ENCODE peak calls at places on chromosome 2, in five cellular contexts. One of them, this sample, is unnamed.

GRCh38 chr2:20599001-20599600 is 51.8 kb downstream of the HS1BP3 start:
- DNase-seq in A549: no peak
- DNase-seq in HepG2: no peak
- DNase-seq in endothelial cell of umbilical vein: peak
- DNase-seq in NB4: no peak
- DNase-seq in this sample: no peak

GRCh38 chr2:99708231-99708630 is 218.4 kb upstream of the REV1 start:
- DNase-seq in NB4: no peak
- DNase-seq in endothelial cell of umbilical vein: no peak
- DNase-seq in HepG2: no peak
- DNase-seq in A549: no peak
- DNase-seq in this sample: no peak

GRCh38 chr2:168330624-168331423 is 83.4 kb upstream of the STK39 start:
- DNase-seq in endothelial cell of umbilical vein: no peak
- DNase-seq in NB4: no peak
- DNase-seq in HepG2: no peak
- DNase-seq in A549: no peak
- DNase-seq in this sample: no peak

GRCh38 chr2:157076526-157077161 is 180.9 kb upstream of the GALNT5 start:
- DNase-seq in NB4: no peak
- DNase-seq in endothelial cell of umbilical vein: no peak
- DNase-seq in A549: no peak
- DNase-seq in HepG2: no peak
- DNase-seq in this sample: no peak

GRCh38 chr2:45778720-45779171 is 127.3 kb downstream of the PRKCE start:
- DNase-seq in A549: peak
- DNase-seq in HepG2: peak
- DNase-seq in endothelial cell of umbilical vein: peak
- DNase-seq in NB4: peak
- DNase-seq in this sample: peak

GRCh38 chr2:145323512-145323911 is 803.6 kb upstream of the ZEB2 start:
- DNase-seq in NB4: peak
- DNase-seq in A549: no peak
- DNase-seq in endothelial cell of umbilical vein: peak
- DNase-seq in HepG2: no peak
- DNase-seq in this sample: no peak

GRCh38 chr2:128424406-128424805 is 105.7 kb upstream of the HS6ST1 start:
- DNase-seq in A549: no peak
- DNase-seq in endothelial cell of umbilical vein: no peak
- DNase-seq in NB4: no peak
- DNase-seq in HepG2: no peak
- DNase-seq in this sample: no peak

GRCh38 chr2:73286134-73286533 is 1.9 kb upstream of the FBXO41 start:
- DNase-seq in HepG2: no peak
- DNase-seq in NB4: no peak
- DNase-seq in endothelial cell of umbilical vein: no peak
- DNase-seq in A549: no peak
- DNase-seq in this sample: no peak

GRCh38 chr2:238644095-238645081 is 203.5 kb upstream of the TWIST2 start:
- DNase-seq in NB4: peak
- DNase-seq in HepG2: peak
- DNase-seq in A549: peak
- DNase-seq in endothelial cell of umbilical vein: peak
- DNase-seq in this sample: no peak

GRCh38 chr2:201363857-201364560 is 6.9 kb upstream of the FLACC1 start:
- DNase-seq in A549: peak
- DNase-seq in HepG2: peak
- DNase-seq in endothelial cell of umbilical vein: peak
- DNase-seq in NB4: peak
- DNase-seq in this sample: peak

GRCh38 chr2:174326880-174327558 is 7.7 kb upstream of the SP9 start:
- DNase-seq in A549: no peak
- DNase-seq in HepG2: no peak
- DNase-seq in NB4: no peak
- DNase-seq in endothelial cell of umbilical vein: no peak
- DNase-seq in this sample: no peak

GRCh38 chr2:44715671-44716077 is 225.8 kb upstream of the SIX3 start:
- DNase-seq in A549: peak
- DNase-seq in HepG2: peak
- DNase-seq in NB4: peak
- DNase-seq in endothelial cell of umbilical vein: peak
- DNase-seq in this sample: no peak
- TF ChIP-seq MYC in A549: no peak
- TF ChIP-seq MYC in HepG2: no peak
- TF ChIP-seq MYC in NB4: no peak
- TF ChIP-seq MYC in endothelial cell of umbilical vein: no peak
- TF ChIP-seq MYC in this sample: no peak

GRCh38 chr2:121527009-121527682 is 3.5 kb upstream of the RNU4ATAC start:
- DNase-seq in A549: no peak
- DNase-seq in endothelial cell of umbilical vein: no peak
- DNase-seq in NB4: no peak
- DNase-seq in HepG2: no peak
- DNase-seq in this sample: no peak
- TF ChIP-seq MYC in A549: no peak
- TF ChIP-seq MYC in endothelial cell of umbilical vein: no peak
- TF ChIP-seq MYC in NB4: no peak
- TF ChIP-seq MYC in HepG2: no peak
- TF ChIP-seq MYC in this sample: no peak

DNA sequence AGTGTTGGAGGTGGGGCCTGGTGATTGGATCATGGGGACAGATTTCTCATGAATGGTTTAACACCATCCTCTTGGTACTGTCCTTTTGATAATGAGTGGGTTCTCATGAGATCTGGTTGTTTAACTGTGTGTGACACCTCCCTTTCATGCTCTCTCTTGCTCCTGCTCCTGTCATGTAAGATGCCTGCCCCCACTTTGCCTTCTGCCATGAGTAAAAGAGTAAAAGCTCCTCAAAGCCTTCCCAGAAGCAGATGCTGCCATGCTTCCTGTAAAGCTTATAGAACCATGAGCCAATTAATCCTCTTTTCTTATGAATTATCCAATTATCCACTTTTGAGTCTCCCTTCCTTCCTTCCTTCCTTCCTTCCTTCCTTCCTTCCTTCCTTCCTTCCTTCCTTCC is 317.7 kb downstream of the RDH14 start:
- DNase-seq in HepG2: no peak
- DNase-seq in endothelial cell of umbilical vein: no peak
- DNase-seq in A549: no peak
- DNase-seq in NB4: no peak
- DNase-seq in this sample: no peak
- TF ChIP-seq MYC in HepG2: no peak
- TF ChIP-seq MYC in endothelial cell of umbilical vein: no peak
- TF ChIP-seq MYC in A549: no peak
- TF ChIP-seq MYC in NB4: no peak
- TF ChIP-seq MYC in this sample: no peak

GRCh38 chr2:159131882-159132281 is 154.6 kb downstream of the WDSUB1 start:
- DNase-seq in HepG2: no peak
- DNase-seq in endothelial cell of umbilical vein: peak
- DNase-seq in NB4: no peak
- DNase-seq in A549: peak
- DNase-seq in this sample: no peak
- TF ChIP-seq MYC in HepG2: no peak
- TF ChIP-seq MYC in endothelial cell of umbilical vein: no peak
- TF ChIP-seq MYC in NB4: no peak
- TF ChIP-seq MYC in A549: no peak
- TF ChIP-seq MYC in this sample: no peak

GRCh38 chr2:190190507-190190906 is 128.0 kb upstream of the MSTN start:
- DNase-seq in NB4: no peak
- DNase-seq in HepG2: no peak
- DNase-seq in endothelial cell of umbilical vein: no peak
- DNase-seq in A549: no peak
- DNase-seq in this sample: no peak
- TF ChIP-seq MYC in NB4: no peak
- TF ChIP-seq MYC in HepG2: no peak
- TF ChIP-seq MYC in endothelial cell of umbilical vein: no peak
- TF ChIP-seq MYC in A549: no peak
- TF ChIP-seq MYC in this sample: no peak

DNA sequence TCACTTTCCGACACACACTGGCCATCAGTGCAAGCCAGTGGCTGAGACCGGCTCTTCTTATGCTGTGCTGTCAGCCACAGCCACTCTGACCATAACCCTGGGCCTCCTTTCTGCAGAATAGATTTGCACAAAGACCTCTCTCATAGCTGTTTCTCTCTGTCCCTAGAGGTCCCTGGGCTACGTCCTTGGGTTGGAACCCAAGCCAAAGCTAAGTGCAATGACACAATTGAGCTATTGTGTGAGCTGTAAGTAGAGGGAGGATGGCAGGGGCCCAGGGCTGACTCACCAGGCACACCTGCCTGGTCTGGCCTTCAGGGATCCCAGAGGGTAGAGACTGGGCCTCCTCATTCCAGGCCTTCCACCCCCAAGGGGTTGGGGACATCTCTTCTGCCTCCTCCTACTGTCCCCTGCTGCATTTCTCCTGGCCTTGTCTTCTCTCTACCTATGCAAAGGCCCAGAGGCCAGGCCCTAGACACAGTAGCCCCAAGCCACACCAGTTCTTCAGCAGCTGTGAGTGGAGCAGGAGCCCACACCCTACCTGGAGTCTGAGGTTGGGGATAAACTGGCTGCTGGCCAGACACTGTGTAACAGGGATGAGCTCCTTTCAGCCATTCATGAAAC is 174.6 kb downstream of the NCK2 start:
- DNase-seq in A549: no peak
- DNase-seq in NB4: peak
- DNase-seq in endothelial cell of umbilical vein: no peak
- DNase-seq in HepG2: peak
- DNase-seq in this sample: no peak
- TF ChIP-seq MYC in A549: no peak
- TF ChIP-seq MYC in NB4: no peak
- TF ChIP-seq MYC in endothelial cell of umbilical vein: no peak
- TF ChIP-seq MYC in HepG2: peak
- TF ChIP-seq MYC in this sample: no peak